ENCODE peak calls at places on chromosomes 3 and 15, in ten cellular contexts. P is effector memory CD8-positive, alpha-beta T cell; Z is activated naive CD4-positive, alpha-beta T cell treated with anti-CD3 and anti-CD28 coated beads, Interleukin-2, amount 50 U/mL, for 72 hours; G is upper lobe of left lung; N is activated CD4-positive, alpha-beta T cell treated with anti-CD3 and anti-CD28 coated beads for 36 hours; U is body of pancreas; D is T-cell; X is GM12878; T is activated T-cell treated with anti-CD3 and anti-CD28 coated beads, Interleukin-2, amount 50 U/mL, for 72 hours; Y is activated naive CD8-positive, alpha-beta T cell treated with anti-CD3 and anti-CD28 coated beads, Interleukin-2, amount 50 U/mL, for 24 hours. S is an unnamed sample.

GRCh38 chr3:193776626-193777025 is 183.6 kb downstream of the OPA1 start:
- ATAC-seq in P (no peak), Z (no peak), G (no peak), N (peak), U (no peak), D (no peak), X (peak), T (no peak), Y (no peak), S (no peak)

GRCh38 chr3:9296241-9296640 is 46.8 kb upstream of the SRGAP3 start:
- ATAC-seq in P (no peak), Z (no peak), G (no peak), N (no peak), U (no peak), D (no peak), X (no peak), T (no peak), Y (no peak), S (no peak)

GRCh38 chr3:171334465-171334811 is 125.8 kb downstream of the TNIK start:
- ATAC-seq in P (no peak), Z (no peak), G (peak), N (no peak), U (peak), D (no peak), X (peak), T (no peak), Y (no peak), S (peak)

GRCh38 chr3:115325539-115325938 is 178.5 kb upstream of the ZBTB20 start:
- ATAC-seq in P (no peak), Z (no peak), G (no peak), N (no peak), U (no peak), D (no peak), X (peak), T (no peak), Y (no peak), S (no peak)

GRCh38 chr3:111351334-111351733 is 190.7 kb upstream of the CD96 start:
- ATAC-seq in P (no peak), Z (no peak), G (no peak), N (no peak), U (no peak), D (no peak), X (no peak), T (no peak), Y (no peak), S (no peak)

GRCh38 chr3:141860766-141861513 is 15.5 kb upstream of the ATP1B3 start:
- ATAC-seq in P (no peak), Z (no peak), G (no peak), N (no peak), U (no peak), D (no peak), X (no peak), T (no peak), Y (no peak), S (no peak)

GRCh38 chr15:50416920-50417319 is 7.3 kb upstream of the USP8 start:
- ATAC-seq in P (no peak), Z (no peak), G (no peak), N (no peak), U (no peak), D (no peak), X (no peak), T (no peak), Y (no peak), S (no peak)

GRCh38 chr15:85010472-85011209 is 29.0 kb downstream of the PDE8A start:
- ATAC-seq in P (peak), Z (no peak), G (no peak), N (no peak), U (peak), D (no peak), X (peak), T (no peak), Y (no peak), S (peak)

GRCh38 chr3:23807161-23808015 is 1.6 kb downstream of the UBE2E1 start:
- ATAC-seq in P (no peak), Z (no peak), G (no peak), N (no peak), U (no peak), D (no peak), X (peak), T (no peak), Y (no peak), S (no peak)

GRCh38 chr15:44173813-44174212 is 21.3 kb downstream of the FRMD5 start:
- ATAC-seq in P (no peak), Z (no peak), G (no peak), N (no peak), U (no peak), D (no peak), X (no peak), T (no peak), Y (no peak), S (no peak)

GRCh38 chr15:89808160-89808870 is 6.3 kb downstream of the ANPEP start:
- ATAC-seq in P (no peak), Z (no peak), G (no peak), N (no peak), U (no peak), D (no peak), X (no peak), T (no peak), Y (no peak), S (no peak)

GRCh38 chr3:100113728-100114412 is 431 bp downstream of the FILIP1L start:
- ATAC-seq in P (no peak), Z (no peak), G (no peak), N (no peak), U (no peak), D (no peak), X (no peak), T (peak), Y (no peak), S (no peak)

GRCh38 chr3:133283958-133284807 is 115.7 kb upstream of the BFSP2 start:
- ATAC-seq in P (no peak), Z (no peak), G (no peak), N (no peak), U (no peak), D (no peak), X (no peak), T (no peak), Y (no peak), S (no peak)

GRCh38 chr3:160078533-160078932 is 89.9 kb downstream of the IL12A start:
- ATAC-seq in P (no peak), Z (no peak), G (no peak), N (no peak), U (no peak), D (no peak), X (no peak), T (no peak), Y (no peak), S (no peak)

GRCh38 chr3:72976182-72976825 is 20.3 kb upstream of the PPP4R2 start:
- ATAC-seq in P (no peak), Z (no peak), G (no peak), N (no peak), U (no peak), D (no peak), X (no peak), T (no peak), Y (no peak), S (no peak)

GRCh38 chr3:106302451-106303221 is 433.8 kb upstream of the CBLB start:
- ATAC-seq in P (peak), Z (peak), G (no peak), N (peak), U (no peak), D (peak), X (peak), T (peak), Y (peak), S (no peak)

GRCh38 chr15:78301813-78302212 is 2.4 kb upstream of the SKIC8 start:
- ATAC-seq in P (no peak), Z (no peak), G (no peak), N (no peak), U (no peak), D (no peak), X (peak), T (no peak), Y (no peak), S (no peak)

GRCh38 chr15:97691799-97692198 is 268.7 kb upstream of the ARRDC4 start:
- ATAC-seq in P (no peak), Z (no peak), G (peak), N (peak), U (no peak), D (no peak), X (no peak), T (peak), Y (no peak), S (no peak)

GRCh38 chr15:91572110-91572509 is 281.4 kb upstream of the SLCO3A1 start:
- ATAC-seq in P (no peak), Z (no peak), G (peak), N (no peak), U (no peak), D (no peak), X (no peak), T (no peak), Y (no peak), S (no peak)

GRCh38 chr3:184687363-184688049 is 24.4 kb downstream of the MAGEF1 start:
- ATAC-seq in P (no peak), Z (no peak), G (no peak), N (no peak), U (no peak), D (no peak), X (peak), T (no peak), Y (no peak), S (no peak)